ENCODE peak calls at places on chromosomes 4 and X, in eight cellular contexts. U is cardiac fibroblast; Q is nephron progenitor cell; Y is activated T-cell treated with anti-CD3 and anti-CD28 coated beads for 1 hour; O is body of pancreas; A is T-helper 22 cell; T is NCI-H1930; G is stimulated activated CD4-positive, alpha-beta T cell treated with anti-CD3 and anti-CD28 coated beads, Interleukin-15, amount 100 ng/mL, for 1 hour. S is an unnamed sample.

GRCh38 chr4:77347341-77347740 is 190.3 kb downstream of the CCNG2 start:
- DNase-seq in G (no peak), A (no peak), U (no peak), T (no peak), Y (no peak), O (peak; percentile 11), Q (no peak), S (no peak)

GRCh38 chrX:12162420-12162819 is 24.1 kb downstream of the FRMPD4 start:
- DNase-seq in O (no peak), G (no peak), Q (no peak), Y (no peak), A (no peak), U (peak; percentile 17), T (no peak), S (no peak)

GRCh38 chr4:140168936-140169335 is 15.0 kb upstream of the MAML3 start:
- DNase-seq in O (no peak), Q (no peak), G (no peak), A (no peak), U (no peak), Y (no peak), T (no peak), S (no peak)

GRCh38 chr4:168787801-168788200 is 222.3 kb downstream of the CBR4 start:
- DNase-seq in T (no peak), A (no peak), Y (no peak), Q (no peak), O (no peak), G (no peak), U (no peak), S (peak; percentile 99)

GRCh38 chr4:87624698-87625097 is 16.4 kb downstream of the DSPP start:
- DNase-seq in Q (no peak), Y (no peak), A (no peak), G (no peak), O (no peak), U (no peak), T (no peak), S (no peak)

GRCh38 chr4:8171941-8172924 is 13.6 kb upstream of the ABLIM2 start:
- DNase-seq in A (no peak), O (no peak), T (no peak), Y (no peak), U (no peak), G (peak; percentile 26), Q (no peak), S (no peak)

GRCh38 chr4:34878961-34879360 is 1365.4 kb downstream of the ARAP2 start:
- DNase-seq in O (no peak), T (no peak), Q (no peak), Y (no peak), A (no peak), G (no peak), U (no peak), S (no peak)

GRCh38 chr4:71538528-71538927 is 199.7 kb downstream of the SLC4A4 start:
- DNase-seq in Y (no peak), Q (peak; percentile 3), G (no peak), A (no peak), T (no peak), O (no peak), U (no peak), S (no peak)

GRCh38 chr4:105895324-105895608 is at the start of gene NPNT:
- DNase-seq in U (no peak), G (no peak), Y (no peak), Q (peak; percentile 69), A (no peak), O (peak; percentile 66), T (peak; percentile 46), S (no peak)

GRCh38 chr4:81445196-81445595 is 26.5 kb downstream of the RASGEF1B start:
- DNase-seq in G (no peak), U (no peak), A (no peak), Q (no peak), Y (no peak), T (no peak), O (no peak), S (peak; percentile 12)

GRCh38 chr4:85777908-85778808 is 303.2 kb downstream of the ARHGAP24 start:
- DNase-seq in U (peak; percentile 72), O (no peak), T (no peak), A (no peak), G (no peak), Y (no peak), Q (no peak), S (peak; percentile 94)

GRCh38 chr4:182405087-182405486 is 161.9 kb downstream of the TENM3 start:
- DNase-seq in A (no peak), Q (no peak), O (no peak), G (no peak), U (no peak), Y (no peak), T (no peak), S (no peak)

GRCh38 chr4:4202510-4202909 is 24.2 kb downstream of the OTOP1 start:
- DNase-seq in U (no peak), A (no peak), G (no peak), T (no peak), Y (no peak), O (no peak), Q (no peak), S (no peak)

GRCh38 chr4:160247091-160247656 is 1144.3 kb downstream of the RAPGEF2 start:
- DNase-seq in G (no peak), T (no peak), Y (no peak), O (no peak), U (no peak), Q (no peak), A (no peak), S (no peak)

GRCh38 chr4:67459164-67459563 is 86.1 kb downstream of the CENPC start:
- DNase-seq in T (no peak), O (no peak), U (no peak), A (no peak), G (no peak), Y (no peak), Q (no peak), S (no peak)

GRCh38 chr4:159312236-159312635 is 209.4 kb downstream of the RAPGEF2 start:
- DNase-seq in T (no peak), U (no peak), Q (no peak), O (no peak), Y (no peak), A (no peak), G (no peak), S (no peak)

GRCh38 chrX:17922303-17922702 is 61.2 kb upstream of the RAI2 start:
- DNase-seq in O (peak; percentile 8), Q (no peak), G (no peak), A (no peak), T (no peak), U (no peak), Y (no peak), S (no peak)

GRCh38 chr4:169458575-169458974 is 153.8 kb downstream of the NEK1 start:
- DNase-seq in T (no peak), Q (no peak), Y (no peak), U (no peak), A (no peak), O (no peak), G (no peak), S (no peak)

GRCh38 chr4:113941836-113942235 is 37.6 kb downstream of the ARSJ start:
- DNase-seq in A (no peak), Y (no peak), U (no peak), Q (no peak), G (no peak), O (no peak), T (no peak), S (no peak)

GRCh38 chrX:96763608-96764007 is 79.0 kb downstream of the DIAPH2 start:
- DNase-seq in O (no peak), Y (no peak), T (peak; percentile 53), A (no peak), U (no peak), G (no peak), Q (no peak), S (no peak)

GRCh38 chrX:22629105-22629725 is 356.5 kb downstream of the CBLL2 start:
- DNase-seq in A (no peak), G (no peak), Y (no peak), O (no peak), U (peak; percentile 50), T (no peak), Q (no peak), S (peak; percentile 54)

GRCh38 chrX:71650333-71650969 is 16.9 kb upstream of the LOC101059915 start:
- DNase-seq in Q (no peak), A (no peak), O (no peak), Y (no peak), U (peak; percentile 3), G (no peak), T (no peak), S (no peak)

GRCh38 chrX:35622601-35623000 is 175.5 kb upstream of the MAGEB16 start:
- DNase-seq in T (no peak), G (no peak), A (no peak), U (no peak), Y (no peak), O (no peak), Q (no peak), S (no peak)

GRCh38 chr4:152419809-152420208 is 116.1 kb downstream of the FBXW7 start:
- DNase-seq in U (no peak), Y (no peak), Q (no peak), O (no peak), A (no peak), T (no peak), G (no peak), S (no peak)

GRCh38 chrX:130793966-130794365 is 109.0 kb downstream of the ENOX2 start:
- DNase-seq in Q (no peak), Y (no peak), T (no peak), O (peak; percentile 1), A (no peak), U (no peak), G (no peak), S (peak; percentile 25)

GRCh38 chr4:6017030-6017429 is 1.2 kb downstream of the C4orf50 start:
- DNase-seq in Y (no peak), O (no peak), T (no peak), G (no peak), A (no peak), U (no peak), Q (no peak), S (no peak)

GRCh38 chr4:100494166-100494565 is 23.7 kb downstream of the EMCN start:
- DNase-seq in U (peak; percentile 35), O (no peak), Q (no peak), G (no peak), A (no peak), T (no peak), Y (no peak), S (no peak)

GRCh38 chr4:79923290-79923689 is 149.7 kb downstream of the ANTXR2 start:
- DNase-seq in U (no peak), O (no peak), A (no peak), Y (no peak), G (no peak), T (no peak), Q (no peak), S (no peak)

GRCh38 chrX:154327026-154327820 is 31.6 kb downstream of the TKTL1 start:
- DNase-seq in O (no peak), Q (no peak), A (no peak), Y (peak; percentile 28), T (no peak), U (peak; percentile 18), G (no peak), S (peak; percentile 22)

GRCh38 chrX:109939498-109939897 is 63.4 kb upstream of the TMEM164 start:
- DNase-seq in Y (no peak), Q (no peak), T (no peak), O (no peak), G (no peak), U (no peak), A (no peak), S (no peak)

GRCh38 chr4:23728393-23728792 is 161.5 kb downstream of the PPARGC1A start:
- DNase-seq in Y (no peak), G (no peak), U (peak; percentile 55), O (no peak), A (no peak), Q (no peak), T (no peak), S (peak; percentile 100)

GRCh38 chrX:4451591-4451990 is 738.1 kb upstream of the PRKX start:
- DNase-seq in A (no peak), U (no peak), T (no peak), Q (no peak), Y (no peak), G (no peak), O (no peak), S (no peak)

GRCh38 chrX:6678313-6678712 is 143.4 kb upstream of the VCX3A start:
- DNase-seq in Y (no peak), O (peak; percentile 2), A (no peak), T (no peak), G (no peak), Q (no peak), U (no peak), S (no peak)

GRCh38 chr4:156294577-156294976 is 340.9 kb upstream of the CTSO start:
- DNase-seq in G (no peak), Q (no peak), A (no peak), U (peak; percentile 95), Y (no peak), T (no peak), O (peak; percentile 16), S (peak; percentile 89)